ENCODE peak calls at places on chromosomes 3 and 15, in eight cellular contexts. M is PC-3; L is suprapubic skin; E is left ventricle myocardium inferior; P is fibroblast of lung; X is cardiac muscle cell; W is heart right ventricle; K is CD4-positive, CD25-positive, alpha-beta regulatory T cell. I is an unnamed sample. For H3K4me1, the result is how much of the 10 kb centered on the place peaks cover.

GRCh38 chr3:175274056-175274455 is 414.9 kb downstream of the NAALADL2 start:
- DNase-seq in M (no peak), L (no peak), E (no peak), P (no peak), X (no peak), W (no peak), K (no peak), I (no peak)

GRCh38 chr3:72299321-72299802 is 514.4 kb upstream of the PROK2 start:
- DNase-seq in M (peak), L (no peak), E (no peak), P (no peak), X (peak), W (no peak), K (no peak), I (peak)

GRCh38 chr15:100250166-100250800 is 91.5 kb downstream of the ADAMTS17 start:
- DNase-seq in M (no peak), L (peak), E (no peak), P (peak), X (peak), W (no peak), K (no peak), I (no peak)

GRCh38 chr3:23540600-23540999 is 265.2 kb upstream of the UBE2E1 start:
- DNase-seq in M (no peak), L (no peak), E (no peak), P (no peak), X (no peak), W (no peak), K (no peak), I (no peak)

GRCh38 chr3:183318846-183319770 is 66.1 kb downstream of the B3GNT5 start:
- DNase-seq in M (no peak), L (no peak), E (no peak), P (no peak), X (no peak), W (no peak), K (no peak), I (no peak)

GRCh38 chr3:156246939-156247725 is 126.8 kb downstream of the KCNAB1 start:
- DNase-seq in M (no peak), L (no peak), E (no peak), P (no peak), X (peak), W (no peak), K (no peak), I (no peak)

GRCh38 chr15:63109498-63110290 is 12.0 kb upstream of the LACTB start:
- DNase-seq in M (no peak), L (no peak), E (no peak), P (no peak), X (peak), W (no peak), K (no peak), I (no peak)

GRCh38 chr3:134294302-134294925 is 43.8 kb upstream of the RYK start:
- DNase-seq in M (no peak), L (no peak), E (no peak), P (no peak), X (no peak), W (no peak), K (peak), I (no peak)

GRCh38 chr3:13158441-13158840 is 85.2 kb upstream of the IQSEC1 start:
- DNase-seq in M (no peak), L (no peak), E (no peak), P (no peak), X (no peak), W (no peak), K (no peak), I (no peak)

GRCh38 chr15:66936115-66936863 is 129.1 kb upstream of the SMAD3 start:
- DNase-seq in M (no peak), L (peak), E (peak), P (peak), X (peak), W (peak), K (no peak), I (peak)

GRCh38 chr3:60575726-60576272 is 675.5 kb downstream of the FHIT start:
- DNase-seq in M (no peak), L (no peak), E (no peak), P (no peak), X (no peak), W (no peak), K (no peak), I (no peak)

GRCh38 chr15:68025860-68026424 is 28.2 kb upstream of the PIAS1 start:
- DNase-seq in M (no peak), L (no peak), E (no peak), P (no peak), X (peak), W (no peak), K (no peak), I (no peak)

GRCh38 chr3:105369501-105370371 is 3.0 kb downstream of the ALCAM start:
- DNase-seq in M (peak), L (peak), E (peak), P (peak), X (peak), W (peak), K (peak), I (peak)

GRCh38 chr3:55485208-55485791 is 1.8 kb downstream of the WNT5A start:
- DNase-seq in M (peak), L (no peak), E (peak), P (peak), X (peak), W (peak), K (no peak), I (peak)

GRCh38 chr3:195200010-195200822 is 70.7 kb downstream of the XXYLT1 start:
- DNase-seq in M (no peak), L (no peak), E (no peak), P (no peak), X (no peak), W (peak), K (no peak), I (no peak)

GRCh38 chr3:46080124-46080991 is 53.1 kb upstream of the XCR1 start:
- DNase-seq in M (peak), L (no peak), E (no peak), P (peak), X (no peak), W (no peak), K (no peak), I (no peak)

GRCh38 chr3:27567251-27567650 is 83.1 kb upstream of the SLC4A7 start:
- DNase-seq in M (no peak), L (no peak), E (no peak), P (no peak), X (no peak), W (no peak), K (no peak), I (no peak)

GRCh38 chr15:94840794-94841587 is 609.6 kb downstream of the MCTP2 start:
- DNase-seq in M (no peak), L (no peak), E (no peak), P (peak), X (no peak), W (no peak), K (no peak), I (no peak)

GRCh38 chr3:53498993-53499641 is 4.7 kb downstream of the CACNA1D start:
- DNase-seq in M (no peak), L (no peak), E (no peak), P (no peak), X (no peak), W (no peak), K (no peak), I (no peak)

GRCh38 chr15:31226011-31226410 is 100.6 kb upstream of the KLF13 start:
- DNase-seq in M (no peak), L (no peak), E (no peak), P (no peak), X (no peak), W (no peak), K (no peak), I (no peak)

GRCh38 chr3:33063651-33064051 is 33.3 kb downstream of the GLB1 start:
- DNase-seq in M (no peak), L (no peak), E (no peak), P (no peak), X (peak), W (no peak), K (peak), I (no peak)

GRCh38 chr3:41726891-41727290 is 235.0 kb downstream of the ULK4 start:
- DNase-seq in M (no peak), L (no peak), E (no peak), P (no peak), X (peak), W (no peak), K (no peak), I (no peak)

GRCh38 chr3:134149286-134149685 is 101.4 kb downstream of the RYK start:
- DNase-seq in M (no peak), L (no peak), E (no peak), P (no peak), X (no peak), W (no peak), K (no peak), I (no peak)

GRCh38 chr3:194333212-194333980 is 17.7 kb downstream of the CPN2 start:
- DNase-seq in M (peak), L (peak), E (peak), P (peak), X (peak), W (peak), K (peak), I (peak)

GRCh38 chr3:78878011-78878410 is 889.8 kb downstream of the ROBO1 start:
- DNase-seq in M (no peak), L (no peak), E (no peak), P (peak), X (no peak), W (no peak), K (no peak), I (no peak)

GRCh38 chr3:78728406-78729145 is 1039.2 kb downstream of the ROBO1 start:
- DNase-seq in M (no peak), L (no peak), E (peak), P (peak), X (peak), W (peak), K (no peak), I (peak)

GRCh38 chr3:115164374-115165221 is 17.5 kb upstream of the ZBTB20 start:
- DNase-seq in M (no peak), L (no peak), E (no peak), P (no peak), X (no peak), W (no peak), K (no peak), I (no peak)

GRCh38 chr3:141383555-141384129 is 15.3 kb downstream of the ZBTB38 start:
- DNase-seq in M (no peak), L (no peak), E (no peak), P (peak), X (no peak), W (no peak), K (no peak), I (no peak)

GRCh38 chr3:182703233-182703632 is 90.1 kb upstream of the ATP11B start:
- DNase-seq in M (no peak), L (no peak), E (no peak), P (no peak), X (no peak), W (no peak), K (no peak), I (no peak)

GRCh38 chr3:77684115-77684514 is 644.2 kb downstream of the ROBO2 start:
- DNase-seq in M (no peak), L (no peak), E (no peak), P (no peak), X (no peak), W (no peak), K (no peak), I (no peak)
- H3K4me3 ChIP-seq in M (no peak), L (no peak), E (no peak), P (no peak), X (no peak), W (no peak), K (no peak), I (no peak)

GRCh38 chr3:129608936-129609590 is 2.6 kb upstream of the PLXND1 start:
- DNase-seq in M (no peak), L (no peak), E (no peak), P (no peak), X (no peak), W (no peak), K (no peak), I (no peak)

GRCh38 chr3:129611812-129612349 is 5.4 kb upstream of the PLXND1 start:
- DNase-seq in M (no peak), L (no peak), E (peak), P (no peak), X (peak), W (no peak), K (no peak), I (peak)

GRCh38 chr3:129611446-129611800 is 4.9 kb upstream of the PLXND1 start:
- DNase-seq in M (no peak), L (no peak), E (peak), P (no peak), X (no peak), W (no peak), K (no peak), I (no peak)

GRCh38 chr3:129609591-129610169 is 3.2 kb upstream of the PLXND1 start:
- DNase-seq in M (no peak), L (no peak), E (no peak), P (no peak), X (peak), W (no peak), K (no peak), I (no peak)

DNA sequence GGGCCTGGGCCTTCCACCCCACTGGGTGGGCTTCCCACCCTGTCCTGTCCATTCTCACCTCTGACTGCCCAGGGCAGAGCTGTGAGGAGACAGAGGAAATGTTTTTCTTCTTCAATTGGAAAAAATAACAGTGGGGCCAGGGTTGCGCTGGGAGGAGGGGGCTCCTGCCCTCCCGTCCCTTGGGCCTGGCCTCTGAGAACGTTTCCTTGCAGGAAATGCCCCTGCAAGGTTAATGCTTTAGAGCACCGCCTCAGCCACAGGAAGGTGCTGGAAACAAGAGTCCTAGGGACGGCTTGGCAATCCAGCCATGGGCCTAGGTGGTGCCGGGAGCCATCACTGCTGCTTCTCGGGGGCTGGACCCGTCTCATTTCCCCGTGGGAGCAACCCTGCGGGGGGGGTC is 3.8 kb upstream of the PLXND1 start:
- DNase-seq in M (no peak), L (no peak), E (no peak), P (no peak), X (no peak), W (no peak), K (no peak), I (no peak)
- H3K4me1 ChIP-seq in M (under half), L (half or more), E (half or more), P (under half), X (under half), W (half or more), K (under half), I (half or more)

GRCh38 chr3:159829056-159829995 is 159.3 kb upstream of the IL12A start:
- DNase-seq in M (peak), L (no peak), E (peak), P (peak), X (peak), W (no peak), K (no peak), I (no peak)
- H3K4me3 ChIP-seq in M (no peak), L (no peak), E (no peak), P (no peak), X (no peak), W (no peak), K (no peak), I (no peak)

GRCh38 chr3:65948833-65949573 is 89.7 kb downstream of the MAGI1 start:
- DNase-seq in M (no peak), L (no peak), E (no peak), P (no peak), X (no peak), W (no peak), K (no peak), I (no peak)

GRCh38 chr3:65952842-65953241 is 85.9 kb downstream of the MAGI1 start:
- DNase-seq in M (no peak), L (no peak), E (no peak), P (no peak), X (no peak), W (no peak), K (no peak), I (no peak)

GRCh38 chr3:65953301-65953812 is 85.4 kb downstream of the MAGI1 start:
- DNase-seq in M (peak), L (no peak), E (no peak), P (no peak), X (peak), W (no peak), K (no peak), I (peak)

GRCh38 chr3:65951836-65952505 is 86.7 kb downstream of the MAGI1 start:
- DNase-seq in M (peak), L (no peak), E (no peak), P (peak), X (no peak), W (no peak), K (no peak), I (no peak)

DNA sequence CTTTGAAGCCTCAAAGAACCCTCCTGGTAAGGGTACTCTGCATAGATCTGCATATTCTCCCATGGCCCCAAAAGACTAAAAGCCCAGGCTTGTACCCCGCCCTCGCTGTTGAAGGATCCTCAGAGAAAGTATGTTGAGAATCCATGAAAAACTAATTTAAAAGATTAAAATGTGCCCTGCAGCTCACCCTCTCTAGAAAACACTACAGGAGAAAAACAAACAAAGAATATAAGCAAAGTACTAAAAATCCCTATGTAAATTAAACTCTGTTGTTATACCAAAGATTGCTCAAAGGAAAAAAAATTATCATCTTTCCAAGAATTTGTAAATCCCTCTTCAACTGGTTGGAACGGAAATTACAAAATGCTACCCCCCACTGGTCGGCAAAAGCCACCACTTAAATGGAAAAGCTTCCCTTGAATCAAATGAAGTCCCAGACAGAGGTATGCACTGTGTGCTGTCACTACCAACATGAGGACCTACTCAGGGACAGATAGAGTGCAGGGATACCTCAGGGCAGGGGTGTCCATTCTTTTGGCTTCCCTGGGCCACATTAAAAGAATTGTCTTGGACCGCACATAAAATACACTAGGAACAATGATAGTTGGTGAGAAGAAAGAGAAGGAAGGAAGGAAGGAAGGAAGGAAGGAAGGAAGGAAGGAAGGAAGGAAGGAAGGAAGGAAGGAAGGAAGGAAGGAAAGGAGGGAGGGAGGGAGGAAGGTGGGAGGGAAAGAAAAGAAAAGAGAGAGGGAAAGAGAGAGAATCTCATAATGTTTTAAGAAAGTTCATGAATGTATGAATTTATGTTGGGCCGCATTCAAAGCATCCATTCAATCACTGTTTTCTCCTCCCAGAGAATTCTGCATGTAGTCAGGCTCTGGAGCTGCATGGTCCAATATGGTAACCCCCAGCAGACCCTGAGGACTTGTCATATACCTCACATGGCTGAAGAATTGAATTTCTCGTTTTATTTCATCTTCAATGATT is 88.1 kb downstream of the MAGI1 start:
- DNase-seq in M (no peak), L (no peak), E (no peak), P (peak), X (peak), W (no peak), K (no peak), I (no peak)
- H3K4me1 ChIP-seq in M (half or more), L (under half), E (half or more), P (under half), X (under half), W (half or more), K (under half), I (half or more)

I was measured in heart left ventricle.